ENCODE peak calls at places on chromosomes 5 and 9, in nine cellular contexts. E, O, D, H, M, S, Q, I and G are unnamed samples.

GRCh38 chr9:105973811-105974407 is 279.6 kb downstream of the TMEM38B start:
- DNase-seq in E (no peak), O (peak), D (no peak), H (no peak), M (no peak), S (no peak), Q (no peak), I (no peak), G (peak)

GRCh38 chr9:133973111-133973790 is 18.9 kb downstream of the VAV2 start:
- DNase-seq in E (no peak), O (no peak), D (no peak), H (no peak), M (no peak), S (no peak), Q (no peak), I (no peak), G (no peak)

GRCh38 chr9:120980951-120981350 is 54.4 kb upstream of the TRAF1 start:
- DNase-seq in E (no peak), O (no peak), D (no peak), H (no peak), M (no peak), S (no peak), Q (no peak), I (no peak), G (no peak)

GRCh38 chr5:65871182-65871581 is 55.2 kb upstream of the ERBIN start:
- DNase-seq in E (no peak), O (peak), D (no peak), H (no peak), M (peak), S (no peak), Q (no peak), I (peak), G (no peak)

GRCh38 chr9:114371986-114372917 is 15.5 kb downstream of the AKNA start:
- DNase-seq in E (peak), O (peak), D (no peak), H (peak), M (no peak), S (no peak), Q (no peak), I (no peak), G (no peak)

GRCh38 chr9:128420651-128421473 is at the start of gene CERCAM:
- DNase-seq in E (peak), O (peak), D (no peak), H (peak), M (peak), S (peak), Q (peak), I (peak), G (no peak)

GRCh38 chr9:96486351-96487029 is 36.5 kb downstream of the HABP4 start:
- DNase-seq in E (no peak), O (peak), D (no peak), H (peak), M (peak), S (no peak), Q (no peak), I (no peak), G (peak)

GRCh38 chr5:16178745-16179372 is 732 bp downstream of the MARCHF11 start:
- DNase-seq in E (peak), O (peak), D (peak), H (no peak), M (peak), S (peak), Q (peak), I (peak), G (no peak)

GRCh38 chr5:130138406-130139060 is 234.3 kb downstream of the CHSY3 start:
- DNase-seq in E (no peak), O (no peak), D (no peak), H (no peak), M (no peak), S (no peak), Q (no peak), I (no peak), G (no peak)

GRCh38 chr5:91189480-91190332 is 193.4 kb downstream of the ARRDC3 start:
- DNase-seq in E (no peak), O (peak), D (no peak), H (peak), M (peak), S (no peak), Q (no peak), I (no peak), G (peak)

GRCh38 chr9:133144142-133144886 is 19.4 kb downstream of the GBGT1 start:
- DNase-seq in E (peak), O (peak), D (peak), H (peak), M (peak), S (peak), Q (peak), I (peak), G (no peak)

GRCh38 chr5:143119881-143120341 is 283.6 kb downstream of the NR3C1 start:
- DNase-seq in E (no peak), O (peak), D (no peak), H (no peak), M (no peak), S (no peak), Q (no peak), I (no peak), G (no peak)

GRCh38 chr9:134630861-134631260 is 10.7 kb upstream of the COL5A1 start:
- DNase-seq in E (no peak), O (no peak), D (no peak), H (no peak), M (no peak), S (no peak), Q (no peak), I (no peak), G (no peak)